ENCODE peak calls at places on chromosomes 2 and 18, in six cellular contexts. One of them, this sample, is unnamed.

GRCh38 chr2:238643400-238643907 is 204.4 kb upstream of the TWIST2 start:
- DNase-seq in foreskin fibroblast: no peak
- DNase-seq in neural progenitor cell: no peak
- DNase-seq in stimulated activated CD8-positive, alpha-beta memory T cell treated with anti-CD3 and anti-CD28 coated beads, Interleukin-12 subunit alpha, Interleukin-12 subunit beta, amount 100 ng/mL, for 4 hours: no peak
- DNase-seq in aorta: no peak
- DNase-seq in RPMI8226: no peak
- DNase-seq in this sample: no peak

GRCh38 chr18:51097046-51097822 is 67.2 kb downstream of the SMAD4 start:
- DNase-seq in foreskin fibroblast: no peak
- DNase-seq in neural progenitor cell: no peak
- DNase-seq in stimulated activated CD8-positive, alpha-beta memory T cell treated with anti-CD3 and anti-CD28 coated beads, Interleukin-12 subunit alpha, Interleukin-12 subunit beta, amount 100 ng/mL, for 4 hours: no peak
- DNase-seq in aorta: no peak
- DNase-seq in RPMI8226: no peak
- DNase-seq in this sample: no peak

GRCh38 chr2:41970898-41971660 is 76.7 kb upstream of the PKDCC start:
- DNase-seq in foreskin fibroblast: no peak
- DNase-seq in neural progenitor cell: no peak
- DNase-seq in stimulated activated CD8-positive, alpha-beta memory T cell treated with anti-CD3 and anti-CD28 coated beads, Interleukin-12 subunit alpha, Interleukin-12 subunit beta, amount 100 ng/mL, for 4 hours: no peak
- DNase-seq in aorta: no peak
- DNase-seq in RPMI8226: no peak
- DNase-seq in this sample: no peak

GRCh38 chr18:49618741-49619392 is 57.0 kb downstream of the LIPG start:
- DNase-seq in foreskin fibroblast: no peak
- DNase-seq in neural progenitor cell: peak; percentile 55
- DNase-seq in stimulated activated CD8-positive, alpha-beta memory T cell treated with anti-CD3 and anti-CD28 coated beads, Interleukin-12 subunit alpha, Interleukin-12 subunit beta, amount 100 ng/mL, for 4 hours: no peak
- DNase-seq in aorta: no peak
- DNase-seq in RPMI8226: no peak
- DNase-seq in this sample: peak; percentile 5

GRCh38 chr2:232343816-232344215 is 34.7 kb upstream of the ALPP start:
- DNase-seq in foreskin fibroblast: no peak
- DNase-seq in neural progenitor cell: no peak
- DNase-seq in stimulated activated CD8-positive, alpha-beta memory T cell treated with anti-CD3 and anti-CD28 coated beads, Interleukin-12 subunit alpha, Interleukin-12 subunit beta, amount 100 ng/mL, for 4 hours: no peak
- DNase-seq in aorta: no peak
- DNase-seq in RPMI8226: no peak
- DNase-seq in this sample: no peak

GRCh38 chr2:130370490-130370889 is 14.6 kb downstream of the PTPN18 start:
- DNase-seq in foreskin fibroblast: no peak
- DNase-seq in neural progenitor cell: no peak
- DNase-seq in stimulated activated CD8-positive, alpha-beta memory T cell treated with anti-CD3 and anti-CD28 coated beads, Interleukin-12 subunit alpha, Interleukin-12 subunit beta, amount 100 ng/mL, for 4 hours: peak; percentile 10
- DNase-seq in aorta: no peak
- DNase-seq in RPMI8226: no peak
- DNase-seq in this sample: no peak

GRCh38 chr2:67782443-67782842 is 280.4 kb downstream of the C1D start:
- DNase-seq in foreskin fibroblast: peak; percentile 58
- DNase-seq in neural progenitor cell: no peak
- DNase-seq in stimulated activated CD8-positive, alpha-beta memory T cell treated with anti-CD3 and anti-CD28 coated beads, Interleukin-12 subunit alpha, Interleukin-12 subunit beta, amount 100 ng/mL, for 4 hours: no peak
- DNase-seq in aorta: no peak
- DNase-seq in RPMI8226: no peak
- DNase-seq in this sample: no peak

GRCh38 chr2:18009891-18010290 is 131.4 kb downstream of the KCNS3 start:
- DNase-seq in foreskin fibroblast: no peak
- DNase-seq in neural progenitor cell: no peak
- DNase-seq in stimulated activated CD8-positive, alpha-beta memory T cell treated with anti-CD3 and anti-CD28 coated beads, Interleukin-12 subunit alpha, Interleukin-12 subunit beta, amount 100 ng/mL, for 4 hours: no peak
- DNase-seq in aorta: no peak
- DNase-seq in RPMI8226: no peak
- DNase-seq in this sample: no peak

GRCh38 chr18:72470391-72470790 is 73.8 kb downstream of the CBLN2 start:
- DNase-seq in foreskin fibroblast: no peak
- DNase-seq in neural progenitor cell: no peak
- DNase-seq in stimulated activated CD8-positive, alpha-beta memory T cell treated with anti-CD3 and anti-CD28 coated beads, Interleukin-12 subunit alpha, Interleukin-12 subunit beta, amount 100 ng/mL, for 4 hours: no peak
- DNase-seq in aorta: no peak
- DNase-seq in RPMI8226: no peak
- DNase-seq in this sample: no peak

GRCh38 chr2:28394331-28394877 is 1.7 kb downstream of the FOSL2 start:
- DNase-seq in foreskin fibroblast: peak; percentile 42
- DNase-seq in neural progenitor cell: no peak
- DNase-seq in stimulated activated CD8-positive, alpha-beta memory T cell treated with anti-CD3 and anti-CD28 coated beads, Interleukin-12 subunit alpha, Interleukin-12 subunit beta, amount 100 ng/mL, for 4 hours: no peak
- DNase-seq in aorta: peak; percentile 70
- DNase-seq in RPMI8226: no peak
- DNase-seq in this sample: peak; percentile 62

GRCh38 chr18:41809652-41810051 is 145.4 kb upstream of the PIK3C3 start:
- DNase-seq in foreskin fibroblast: no peak
- DNase-seq in neural progenitor cell: no peak
- DNase-seq in stimulated activated CD8-positive, alpha-beta memory T cell treated with anti-CD3 and anti-CD28 coated beads, Interleukin-12 subunit alpha, Interleukin-12 subunit beta, amount 100 ng/mL, for 4 hours: no peak
- DNase-seq in aorta: no peak
- DNase-seq in RPMI8226: no peak
- DNase-seq in this sample: no peak

GRCh38 chr2:191001032-191001431 is 12.9 kb downstream of the STAT1 start:
- DNase-seq in foreskin fibroblast: no peak
- DNase-seq in neural progenitor cell: no peak
- DNase-seq in stimulated activated CD8-positive, alpha-beta memory T cell treated with anti-CD3 and anti-CD28 coated beads, Interleukin-12 subunit alpha, Interleukin-12 subunit beta, amount 100 ng/mL, for 4 hours: no peak
- DNase-seq in aorta: no peak
- DNase-seq in RPMI8226: no peak
- DNase-seq in this sample: no peak

GRCh38 chr2:33859791-33860461 is 260.8 kb upstream of the FAM98A start:
- DNase-seq in foreskin fibroblast: no peak
- DNase-seq in neural progenitor cell: no peak
- DNase-seq in stimulated activated CD8-positive, alpha-beta memory T cell treated with anti-CD3 and anti-CD28 coated beads, Interleukin-12 subunit alpha, Interleukin-12 subunit beta, amount 100 ng/mL, for 4 hours: no peak
- DNase-seq in aorta: no peak
- DNase-seq in RPMI8226: no peak
- DNase-seq in this sample: no peak